ENCODE peak calls at places on chromosomes 12 and 14, in ten cellular contexts. One of them, this sample, is unnamed. For H3K4me1, H3K9me3 and H3K27me3, the result is how much of the 10 kb centered on the place peaks cover.

GRCh38 chr14:22002860-22003284 is 329.3 kb upstream of the OR4E1 start:
- DNase-seq in pancreas: no peak
- DNase-seq in naive thymus-derived CD4-positive, alpha-beta T cell: peak
- DNase-seq in mesenchymal stem cell: no peak
- DNase-seq in fibroblast of lung: no peak
- DNase-seq in transverse colon: peak
- DNase-seq in ascending aorta: no peak
- DNase-seq in CD8-positive, alpha-beta memory T cell: peak
- DNase-seq in ovary: no peak
- DNase-seq in Panc1: no peak
- DNase-seq in this sample: peak

GRCh38 chr14:44941591-44941990 is 20.2 kb downstream of the KLHL28 start:
- DNase-seq in Panc1: no peak
- DNase-seq in mesenchymal stem cell: no peak
- DNase-seq in pancreas: no peak
- DNase-seq in fibroblast of lung: no peak
- DNase-seq in naive thymus-derived CD4-positive, alpha-beta T cell: no peak
- DNase-seq in ascending aorta: no peak
- DNase-seq in CD8-positive, alpha-beta memory T cell: no peak
- DNase-seq in transverse colon: no peak
- DNase-seq in ovary: no peak
- DNase-seq in this sample: no peak

GRCh38 chr12:80178846-80179245 is 79.5 kb downstream of the OTOGL start:
- DNase-seq in fibroblast of lung: no peak
- DNase-seq in ovary: no peak
- DNase-seq in pancreas: no peak
- DNase-seq in Panc1: no peak
- DNase-seq in transverse colon: no peak
- DNase-seq in naive thymus-derived CD4-positive, alpha-beta T cell: no peak
- DNase-seq in mesenchymal stem cell: no peak
- DNase-seq in ascending aorta: no peak
- DNase-seq in CD8-positive, alpha-beta memory T cell: no peak
- DNase-seq in this sample: no peak

GRCh38 chr14:35068238-35069012 is 22.4 kb downstream of the FAM177A1 start:
- DNase-seq in Panc1: no peak
- DNase-seq in transverse colon: no peak
- DNase-seq in pancreas: no peak
- DNase-seq in fibroblast of lung: no peak
- DNase-seq in CD8-positive, alpha-beta memory T cell: no peak
- DNase-seq in naive thymus-derived CD4-positive, alpha-beta T cell: no peak
- DNase-seq in ovary: no peak
- DNase-seq in ascending aorta: no peak
- DNase-seq in mesenchymal stem cell: peak
- DNase-seq in this sample: no peak

GRCh38 chr12:121926874-121927706 is 8.7 kb downstream of the CFAP251 start:
- DNase-seq in fibroblast of lung: no peak
- DNase-seq in ovary: no peak
- DNase-seq in ascending aorta: no peak
- DNase-seq in Panc1: no peak
- DNase-seq in naive thymus-derived CD4-positive, alpha-beta T cell: no peak
- DNase-seq in CD8-positive, alpha-beta memory T cell: no peak
- DNase-seq in mesenchymal stem cell: no peak
- DNase-seq in pancreas: no peak
- DNase-seq in transverse colon: no peak
- DNase-seq in this sample: no peak

GRCh38 chr14:24315807-24316596 is 4.7 kb downstream of the LTB4R start:
- DNase-seq in ascending aorta: no peak
- DNase-seq in fibroblast of lung: no peak
- DNase-seq in Panc1: no peak
- DNase-seq in transverse colon: peak
- DNase-seq in naive thymus-derived CD4-positive, alpha-beta T cell: no peak
- DNase-seq in mesenchymal stem cell: no peak
- DNase-seq in pancreas: no peak
- DNase-seq in ovary: peak
- DNase-seq in CD8-positive, alpha-beta memory T cell: no peak
- DNase-seq in this sample: no peak

GRCh38 chr12:122610911-122611310 is 83.9 kb downstream of the KNTC1 start:
- DNase-seq in transverse colon: no peak
- DNase-seq in Panc1: no peak
- DNase-seq in ovary: no peak
- DNase-seq in ascending aorta: no peak
- DNase-seq in fibroblast of lung: no peak
- DNase-seq in pancreas: no peak
- DNase-seq in mesenchymal stem cell: peak
- DNase-seq in CD8-positive, alpha-beta memory T cell: no peak
- DNase-seq in naive thymus-derived CD4-positive, alpha-beta T cell: no peak
- DNase-seq in this sample: no peak

GRCh38 chr12:44717612-44718011 is 158.5 kb downstream of the NELL2 start:
- DNase-seq in CD8-positive, alpha-beta memory T cell: no peak
- DNase-seq in naive thymus-derived CD4-positive, alpha-beta T cell: no peak
- DNase-seq in Panc1: no peak
- DNase-seq in ascending aorta: no peak
- DNase-seq in transverse colon: no peak
- DNase-seq in pancreas: no peak
- DNase-seq in mesenchymal stem cell: no peak
- DNase-seq in fibroblast of lung: no peak
- DNase-seq in ovary: no peak
- DNase-seq in this sample: no peak

GRCh38 chr12:51393676-51394545 is 2.7 kb upstream of the GALNT6 start:
- DNase-seq in pancreas: no peak
- DNase-seq in mesenchymal stem cell: peak
- DNase-seq in CD8-positive, alpha-beta memory T cell: peak
- DNase-seq in naive thymus-derived CD4-positive, alpha-beta T cell: no peak
- DNase-seq in ovary: no peak
- DNase-seq in ascending aorta: peak
- DNase-seq in Panc1: peak
- DNase-seq in transverse colon: peak
- DNase-seq in fibroblast of lung: peak
- DNase-seq in this sample: peak

DNA sequence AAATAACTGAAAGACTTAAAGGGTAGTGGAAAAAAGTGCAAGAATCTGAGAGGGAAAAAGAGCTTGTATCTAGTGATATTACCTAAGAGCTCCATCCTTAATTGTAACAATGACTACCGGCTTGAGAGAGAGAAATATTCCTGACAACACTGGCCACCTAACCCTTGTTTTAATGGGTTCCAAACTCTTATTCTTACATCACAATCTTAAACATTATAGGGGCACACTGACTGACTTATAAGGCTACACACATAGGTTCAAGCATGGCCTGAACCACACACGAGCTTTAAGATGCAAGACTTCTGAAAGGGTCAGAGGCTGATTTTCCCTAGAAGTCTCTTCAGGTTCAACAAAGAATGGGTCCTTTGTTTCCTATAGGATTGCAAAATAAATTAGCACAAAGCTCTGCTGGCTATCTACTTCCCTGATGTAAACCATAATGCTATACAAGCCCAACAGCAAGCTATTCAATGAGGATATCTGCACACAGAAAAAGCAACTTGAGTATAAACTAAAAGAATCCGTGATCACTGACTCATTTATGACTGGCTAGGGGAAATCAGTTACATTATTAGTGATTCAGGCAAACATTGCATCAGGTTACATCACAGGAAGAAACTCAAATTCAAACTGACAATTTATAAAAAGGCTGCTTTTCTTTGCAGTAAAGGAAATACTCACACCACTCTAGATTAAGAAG is 8.6 kb downstream of the BTG1 start:
- DNase-seq in CD8-positive, alpha-beta memory T cell: peak
- DNase-seq in naive thymus-derived CD4-positive, alpha-beta T cell: no peak
- DNase-seq in transverse colon: no peak
- DNase-seq in ascending aorta: no peak
- DNase-seq in pancreas: no peak
- DNase-seq in Panc1: no peak
- DNase-seq in ovary: no peak
- DNase-seq in fibroblast of lung: peak
- DNase-seq in mesenchymal stem cell: peak
- DNase-seq in this sample: no peak
- H3K4me1 ChIP-seq in CD8-positive, alpha-beta memory T cell: under half
- H3K4me1 ChIP-seq in naive thymus-derived CD4-positive, alpha-beta T cell: under half
- H3K4me1 ChIP-seq in transverse colon: half or more
- H3K4me1 ChIP-seq in ascending aorta: under half
- H3K4me1 ChIP-seq in pancreas: half or more
- H3K4me1 ChIP-seq in Panc1: half or more
- H3K4me1 ChIP-seq in ovary: under half
- H3K4me1 ChIP-seq in fibroblast of lung: under half
- H3K4me1 ChIP-seq in mesenchymal stem cell: under half
- H3K4me1 ChIP-seq in this sample: under half

GRCh38 chr14:104248203-104249055 is 110.0 kb downstream of the KIF26A start:
- DNase-seq in Panc1: no peak
- DNase-seq in fibroblast of lung: no peak
- DNase-seq in mesenchymal stem cell: no peak
- DNase-seq in ovary: peak
- DNase-seq in naive thymus-derived CD4-positive, alpha-beta T cell: no peak
- DNase-seq in transverse colon: no peak
- DNase-seq in CD8-positive, alpha-beta memory T cell: no peak
- DNase-seq in pancreas: no peak
- DNase-seq in ascending aorta: peak
- DNase-seq in this sample: no peak
- H3K9me3 ChIP-seq in Panc1: under half
- H3K9me3 ChIP-seq in fibroblast of lung: under half
- H3K9me3 ChIP-seq in mesenchymal stem cell: under half
- H3K9me3 ChIP-seq in ovary: under half
- H3K9me3 ChIP-seq in naive thymus-derived CD4-positive, alpha-beta T cell: under half
- H3K9me3 ChIP-seq in transverse colon: under half
- H3K9me3 ChIP-seq in CD8-positive, alpha-beta memory T cell: under half
- H3K9me3 ChIP-seq in pancreas: under half
- H3K9me3 ChIP-seq in ascending aorta: under half
- H3K9me3 ChIP-seq in this sample: under half

GRCh38 chr12:72270246-72270645 is 1.9 kb upstream of the TRHDE start:
- DNase-seq in ovary: no peak
- DNase-seq in mesenchymal stem cell: no peak
- DNase-seq in naive thymus-derived CD4-positive, alpha-beta T cell: no peak
- DNase-seq in pancreas: no peak
- DNase-seq in Panc1: no peak
- DNase-seq in ascending aorta: no peak
- DNase-seq in fibroblast of lung: peak
- DNase-seq in CD8-positive, alpha-beta memory T cell: no peak
- DNase-seq in transverse colon: no peak
- DNase-seq in this sample: no peak

GRCh38 chr12:72272731-72273498 is 745 bp downstream of the TRHDE start:
- DNase-seq in ascending aorta: no peak
- DNase-seq in fibroblast of lung: peak
- DNase-seq in Panc1: no peak
- DNase-seq in CD8-positive, alpha-beta memory T cell: no peak
- DNase-seq in pancreas: peak
- DNase-seq in mesenchymal stem cell: peak
- DNase-seq in transverse colon: no peak
- DNase-seq in ovary: peak
- DNase-seq in naive thymus-derived CD4-positive, alpha-beta T cell: no peak
- DNase-seq in this sample: no peak

GRCh38 chr12:72271741-72272661 is at the start of gene TRHDE:
- DNase-seq in naive thymus-derived CD4-positive, alpha-beta T cell: no peak
- DNase-seq in transverse colon: peak
- DNase-seq in pancreas: peak
- DNase-seq in ascending aorta: no peak
- DNase-seq in CD8-positive, alpha-beta memory T cell: no peak
- DNase-seq in fibroblast of lung: peak
- DNase-seq in ovary: peak
- DNase-seq in Panc1: no peak
- DNase-seq in mesenchymal stem cell: peak
- DNase-seq in this sample: no peak

GRCh38 chr12:72269491-72269890 is 2.7 kb upstream of the TRHDE start:
- DNase-seq in transverse colon: no peak
- DNase-seq in pancreas: no peak
- DNase-seq in naive thymus-derived CD4-positive, alpha-beta T cell: no peak
- DNase-seq in ovary: no peak
- DNase-seq in Panc1: no peak
- DNase-seq in mesenchymal stem cell: no peak
- DNase-seq in fibroblast of lung: peak
- DNase-seq in CD8-positive, alpha-beta memory T cell: no peak
- DNase-seq in ascending aorta: no peak
- DNase-seq in this sample: no peak

DNA sequence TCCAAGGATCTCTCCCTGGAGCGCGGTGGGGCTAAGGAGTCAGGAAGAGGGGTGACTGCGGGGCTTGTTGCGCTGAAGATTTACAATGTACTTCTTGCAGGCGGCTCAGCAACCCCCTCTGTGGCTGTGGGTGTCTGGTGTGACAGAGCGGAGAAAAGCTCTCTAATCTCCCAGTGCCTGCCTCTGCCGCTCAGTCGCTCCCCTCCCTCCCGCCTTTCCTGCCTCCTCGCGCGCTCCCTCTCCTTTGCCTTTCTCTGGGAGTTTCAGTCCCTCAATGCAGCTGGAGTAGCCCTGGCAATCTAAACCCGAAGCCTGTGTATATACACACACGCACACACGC is 799 bp upstream of the TRHDE start:
- DNase-seq in ovary: peak
- DNase-seq in naive thymus-derived CD4-positive, alpha-beta T cell: no peak
- DNase-seq in fibroblast of lung: peak
- DNase-seq in CD8-positive, alpha-beta memory T cell: no peak
- DNase-seq in pancreas: peak
- DNase-seq in Panc1: no peak
- DNase-seq in ascending aorta: no peak
- DNase-seq in transverse colon: no peak
- DNase-seq in mesenchymal stem cell: peak
- DNase-seq in this sample: no peak
- H3K27me3 ChIP-seq in ovary: under half
- H3K27me3 ChIP-seq in naive thymus-derived CD4-positive, alpha-beta T cell: under half
- H3K27me3 ChIP-seq in fibroblast of lung: under half
- H3K27me3 ChIP-seq in CD8-positive, alpha-beta memory T cell: under half
- H3K27me3 ChIP-seq in pancreas: under half
- H3K27me3 ChIP-seq in Panc1: half or more
- H3K27me3 ChIP-seq in ascending aorta: under half
- H3K27me3 ChIP-seq in transverse colon: half or more
- H3K27me3 ChIP-seq in mesenchymal stem cell: half or more
- H3K27me3 ChIP-seq in this sample: under half

GRCh38 chr12:56300644-56301464 is 724 bp upstream of the CS start:
- DNase-seq in naive thymus-derived CD4-positive, alpha-beta T cell: no peak
- DNase-seq in Panc1: no peak
- DNase-seq in CD8-positive, alpha-beta memory T cell: no peak
- DNase-seq in fibroblast of lung: no peak
- DNase-seq in transverse colon: no peak
- DNase-seq in pancreas: no peak
- DNase-seq in ovary: no peak
- DNase-seq in mesenchymal stem cell: no peak
- DNase-seq in ascending aorta: no peak
- DNase-seq in this sample: no peak

GRCh38 chr12:56299853-56300643 is at the start of gene CS:
- DNase-seq in ascending aorta: peak
- DNase-seq in CD8-positive, alpha-beta memory T cell: peak
- DNase-seq in naive thymus-derived CD4-positive, alpha-beta T cell: peak
- DNase-seq in ovary: peak
- DNase-seq in Panc1: peak
- DNase-seq in transverse colon: peak
- DNase-seq in mesenchymal stem cell: peak
- DNase-seq in fibroblast of lung: peak
- DNase-seq in pancreas: peak
- DNase-seq in this sample: peak

GRCh38 chr12:56297400-56297799 is 2.7 kb downstream of the CS start:
- DNase-seq in fibroblast of lung: no peak
- DNase-seq in pancreas: no peak
- DNase-seq in Panc1: no peak
- DNase-seq in ascending aorta: no peak
- DNase-seq in ovary: no peak
- DNase-seq in naive thymus-derived CD4-positive, alpha-beta T cell: no peak
- DNase-seq in mesenchymal stem cell: no peak
- DNase-seq in CD8-positive, alpha-beta memory T cell: no peak
- DNase-seq in transverse colon: no peak
- DNase-seq in this sample: no peak

GRCh38 chr12:56298828-56299227 is 1.3 kb downstream of the CS start:
- DNase-seq in Panc1: no peak
- DNase-seq in pancreas: no peak
- DNase-seq in fibroblast of lung: no peak
- DNase-seq in transverse colon: no peak
- DNase-seq in ovary: no peak
- DNase-seq in CD8-positive, alpha-beta memory T cell: no peak
- DNase-seq in naive thymus-derived CD4-positive, alpha-beta T cell: no peak
- DNase-seq in ascending aorta: no peak
- DNase-seq in mesenchymal stem cell: no peak
- DNase-seq in this sample: no peak

GRCh38 chr12:56299308-56299852 is 750 bp downstream of the CS start:
- DNase-seq in fibroblast of lung: no peak
- DNase-seq in naive thymus-derived CD4-positive, alpha-beta T cell: no peak
- DNase-seq in transverse colon: peak
- DNase-seq in Panc1: no peak
- DNase-seq in ascending aorta: no peak
- DNase-seq in pancreas: peak
- DNase-seq in CD8-positive, alpha-beta memory T cell: peak
- DNase-seq in mesenchymal stem cell: no peak
- DNase-seq in ovary: no peak
- DNase-seq in this sample: no peak
- H3K4me1 ChIP-seq in fibroblast of lung: under half
- H3K4me1 ChIP-seq in naive thymus-derived CD4-positive, alpha-beta T cell: under half
- H3K4me1 ChIP-seq in transverse colon: under half
- H3K4me1 ChIP-seq in Panc1: under half
- H3K4me1 ChIP-seq in ascending aorta: under half
- H3K4me1 ChIP-seq in pancreas: under half
- H3K4me1 ChIP-seq in CD8-positive, alpha-beta memory T cell: under half
- H3K4me1 ChIP-seq in mesenchymal stem cell: under half
- H3K4me1 ChIP-seq in ovary: under half
- H3K4me1 ChIP-seq in this sample: under half